ENCODE peak calls at places on chromosomes 1 and 21, in six cellular contexts. K is H9, E is mesendoderm, R is IMR-90, P is mesenchymal stem cell, F is H1. X is an unnamed sample.

GRCh38 chr1:93222987-93223675 is 42.6 kb downstream of the CCDC18 start:
- DNase-seq in R (no peak), F (no peak), P (no peak), E (no peak), K (no peak), X (no peak)

GRCh38 chr1:197144570-197145325 is 1.7 kb downstream of the ASPM start:
- DNase-seq in R (peak; percentile 34), F (no peak), K (no peak), E (peak; percentile 7), P (peak; percentile 51), X (no peak)

GRCh38 chr1:65431111-65431705 is 10.7 kb downstream of the LEPR start:
- DNase-seq in K (no peak), E (peak; percentile 51), P (peak; percentile 63), R (peak; percentile 55), F (no peak), X (no peak)

GRCh38 chr1:182709225-182709764 is 24.9 kb upstream of the RGS8 start:
- DNase-seq in F (no peak), P (no peak), K (no peak), E (no peak), R (no peak), X (no peak)

GRCh38 chr1:6730473-6730872 is 28.9 kb upstream of the DNAJC11 start:
- DNase-seq in K (peak; percentile 45), P (no peak), E (no peak), F (no peak), R (no peak), X (no peak)

GRCh38 chr1:236565530-236565929 is 38.8 kb downstream of the HEATR1 start:
- DNase-seq in K (no peak), P (no peak), E (peak; percentile 80), R (no peak), F (no peak), X (no peak)

GRCh38 chr1:195999022-195999421 is 609.2 kb downstream of the KCNT2 start:
- DNase-seq in K (no peak), P (no peak), R (no peak), E (no peak), F (no peak), X (no peak)

GRCh38 chr1:86156571-86157455 is at the start of gene COL24A1:
- DNase-seq in R (peak; percentile 83), K (peak; percentile 89), F (no peak), E (peak; percentile 87), P (peak; percentile 57), X (peak; percentile 61)

GRCh38 chr1:163308811-163309210 is 12.9 kb upstream of the NUF2 start:
- DNase-seq in F (no peak), K (no peak), E (no peak), R (peak; percentile 72), P (no peak), X (no peak)

GRCh38 chr1:156703741-156704140 is 1.6 kb downstream of the CRABP2 start:
- DNase-seq in P (no peak), R (no peak), K (no peak), F (no peak), E (peak; percentile 70), X (no peak)

GRCh38 chr1:200976634-200977033 is 46.9 kb downstream of the KIF21B start:
- DNase-seq in P (no peak), K (no peak), F (no peak), R (no peak), E (no peak), X (no peak)

GRCh38 chr1:12640958-12641272 is 3.0 kb upstream of the AADACL4 start:
- DNase-seq in R (no peak), E (no peak), P (no peak), F (no peak), K (no peak), X (no peak)

GRCh38 chr1:65850281-65850680 is 57.6 kb downstream of the PDE4B start:
- DNase-seq in R (no peak), P (no peak), F (no peak), E (no peak), K (no peak), X (no peak)

GRCh38 chr1:47963568-47963973 is 33.6 kb downstream of the TRABD2B start:
- DNase-seq in P (no peak), F (no peak), K (no peak), R (no peak), E (no peak), X (no peak)

GRCh38 chr1:229171934-229172333 is 99.0 kb upstream of the RAB4A start:
- DNase-seq in E (peak; percentile 59), P (no peak), K (peak; percentile 54), R (no peak), F (no peak), X (no peak)

GRCh38 chr1:34642679-34643078 is 112.2 kb upstream of the GJB5 start:
- DNase-seq in P (no peak), K (peak; percentile 54), E (peak; percentile 48), R (no peak), F (no peak), X (no peak)

GRCh38 chr1:26531651-26532131 is 2.1 kb downstream of the RPS6KA1 start:
- DNase-seq in P (no peak), R (no peak), E (no peak), K (peak; percentile 42), F (no peak), X (no peak)

GRCh38 chr21:17441370-17441769 is 71.5 kb upstream of the CXADR start:
- DNase-seq in K (no peak), F (no peak), E (no peak), P (no peak), R (peak; percentile 42), X (no peak)

GRCh38 chr1:21324368-21325137 is 34.3 kb upstream of the ECE1 start:
- DNase-seq in P (peak; percentile 95), F (no peak), K (no peak), E (peak; percentile 93), R (peak; percentile 91), X (no peak)

GRCh38 chr1:197981546-197981945 is 64.4 kb downstream of the LHX9 start:
- DNase-seq in K (no peak), P (no peak), R (no peak), F (no peak), E (no peak), X (no peak)

GRCh38 chr1:151334822-151335221 is 7.6 kb upstream of the PI4KB start:
- DNase-seq in F (no peak), R (no peak), P (no peak), K (no peak), E (no peak), X (no peak)

GRCh38 chr1:167650266-167651160 is 20.5 kb downstream of the RCSD1 start:
- DNase-seq in F (no peak), R (no peak), K (no peak), E (no peak), P (no peak), X (no peak)

GRCh38 chr1:212545941-212546638 is 62.5 kb upstream of the ATF3 start:
- DNase-seq in K (no peak), R (peak; percentile 61), F (no peak), E (no peak), P (peak; percentile 59), X (no peak)

GRCh38 chr21:45003331-45004058 is 63.7 kb downstream of the SLX9 start:
- DNase-seq in F (no peak), R (no peak), P (no peak), E (no peak), K (no peak), X (no peak)
- H2BK120ac ChIP-seq in F (no peak overlapping the region), R (no peak overlapping the region), P (no peak overlapping the region), E (no peak overlapping the region), K (no peak overlapping the region), X (no peak overlapping the region)

DNA sequence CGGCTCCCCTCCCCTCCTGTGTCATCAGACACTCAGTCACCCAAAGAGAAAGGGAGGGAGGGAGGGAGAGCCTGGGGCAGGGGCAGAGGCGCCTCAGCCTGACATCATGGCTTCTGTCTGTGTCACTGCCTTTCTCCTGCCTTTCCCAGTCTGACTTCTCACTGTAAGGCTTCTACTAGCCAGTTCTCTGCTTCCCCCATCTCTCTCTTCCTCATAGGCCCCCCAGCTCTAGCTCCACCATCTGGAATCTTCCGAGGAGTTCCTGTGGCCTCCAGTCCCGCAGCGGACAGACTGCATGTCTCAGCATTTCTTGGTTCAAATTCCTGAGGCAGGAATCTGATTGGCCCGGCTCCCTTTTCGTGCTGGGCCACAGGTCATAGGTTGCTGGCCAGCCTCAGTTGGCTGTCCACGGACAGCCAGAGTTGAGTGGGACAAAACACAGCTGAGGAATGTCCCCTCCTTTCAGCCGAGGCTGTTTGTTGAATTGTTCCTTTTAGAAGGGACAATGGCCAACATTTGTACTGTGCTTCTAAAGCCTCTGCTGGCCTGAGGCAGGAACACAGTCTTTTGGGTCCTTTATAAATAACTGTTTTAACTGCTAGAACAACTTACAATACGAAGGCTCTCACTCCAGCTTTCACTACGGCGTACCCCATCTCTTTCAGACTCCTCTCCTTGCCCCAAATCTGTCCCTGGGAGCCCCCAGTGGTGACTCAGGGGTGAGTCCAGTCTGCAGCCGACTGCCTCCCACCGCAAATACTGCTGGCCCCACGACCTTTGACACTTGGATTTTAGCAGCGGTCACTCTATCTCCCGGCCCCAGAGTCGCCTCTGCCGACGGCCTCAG is 18.8 kb upstream of the KANK4 start:
- DNase-seq in K (peak; percentile 52), F (no peak), R (no peak), E (peak; percentile 70), P (no peak), X (peak; percentile 61)
- H2BK120ac ChIP-seq in K (no peak overlapping the region), F (no peak overlapping the region), R (no peak overlapping the region), E (no peak overlapping the region), P (no peak overlapping the region), X (peak overlapping the region; percentile 33)

DNA sequence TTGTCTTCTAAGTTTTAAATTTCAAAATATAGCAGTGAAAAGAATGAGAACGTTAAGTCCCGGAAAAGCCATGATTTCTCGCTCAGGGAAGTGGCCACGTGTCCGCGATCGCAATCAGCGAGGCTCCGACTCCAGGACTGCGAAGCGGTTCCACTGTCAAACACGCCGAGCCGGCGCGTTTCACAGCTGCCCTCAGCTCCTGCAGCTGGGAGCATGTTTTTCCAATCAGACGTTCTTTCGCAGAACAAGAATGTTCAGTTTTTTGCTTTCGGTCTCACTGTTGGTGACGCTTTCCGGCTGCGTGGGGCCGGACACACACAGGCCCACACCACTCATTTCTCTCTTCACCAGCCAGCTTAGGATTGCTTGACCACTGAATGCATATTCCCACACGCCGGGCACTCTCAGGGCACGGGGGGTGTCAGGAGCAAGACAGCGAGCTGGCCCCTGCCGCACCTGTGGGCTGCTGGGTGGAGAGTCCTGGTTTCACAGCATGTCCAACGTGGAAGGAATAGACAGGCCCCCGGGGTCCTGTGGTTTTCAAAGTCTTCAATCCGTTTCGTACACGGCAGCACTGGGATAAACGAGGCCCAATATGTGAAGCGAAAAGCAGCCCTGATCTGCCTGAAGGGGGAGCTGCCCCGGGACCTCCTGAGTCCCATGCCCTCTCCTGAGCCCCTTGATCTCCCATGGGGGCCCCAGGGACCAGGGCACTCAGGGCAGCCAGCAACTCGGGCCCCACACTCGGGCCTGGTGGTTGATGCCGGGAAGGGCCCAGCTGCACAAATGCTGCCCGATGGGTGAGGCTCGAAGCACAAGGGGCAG is 47.3 kb upstream of the COL18A1 start:
- DNase-seq in P (no peak), F (no peak), R (no peak), E (no peak), K (no peak), X (no peak)
- H2BK120ac ChIP-seq in P (no peak overlapping the region), F (no peak overlapping the region), R (no peak overlapping the region), E (no peak overlapping the region), K (no peak overlapping the region), X (no peak overlapping the region)

DNA sequence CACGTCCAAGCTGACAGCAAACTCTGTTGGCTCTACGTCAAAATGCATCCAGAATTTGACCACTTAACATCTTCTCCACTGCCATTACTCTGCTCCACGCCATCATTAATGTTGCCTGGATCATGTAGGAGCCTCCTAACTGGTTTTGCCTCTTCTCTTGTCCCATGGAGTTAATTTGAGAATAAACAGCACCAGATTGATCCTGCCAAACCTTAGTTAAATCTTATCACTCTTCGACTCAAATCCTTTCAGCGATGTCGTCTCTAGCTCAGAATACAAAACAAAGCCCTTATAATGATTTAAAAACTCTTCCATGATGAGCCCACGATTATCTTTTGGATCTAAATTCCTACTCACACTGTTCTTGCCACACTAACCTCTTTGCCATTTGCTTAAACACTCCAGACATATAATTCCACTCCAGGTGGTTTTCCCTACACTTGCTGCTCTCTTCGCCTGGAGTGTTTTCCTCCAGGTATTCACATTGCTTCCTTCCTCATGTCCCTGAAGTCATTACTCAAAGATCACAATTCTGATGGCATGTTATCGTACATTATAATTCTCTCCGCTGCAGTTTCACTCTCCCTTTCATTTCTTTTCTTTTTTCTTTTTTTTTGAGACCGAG is 90.7 kb upstream of the KCNK2 start:
- DNase-seq in E (no peak), R (no peak), K (no peak), F (no peak), P (no peak), X (no peak)
- H2BK120ac ChIP-seq in E (no peak overlapping the region), R (peak overlapping the region; percentile 92), K (no peak overlapping the region), F (no peak overlapping the region), P (no peak overlapping the region), X (no peak overlapping the region)